ENCODE peak calls at places on chromosomes 3 and 15, in six cellular contexts. One of them, this sample, is unnamed. For H3K27me3 and H3K9me3, the result is how much of the 10 kb centered on the place peaks cover.

GRCh38 chr3:8975081-8976020 is 12.1 kb upstream of the RAD18 start:
- DNase-seq in stomach: no peak
- DNase-seq in cardiac muscle cell: no peak
- DNase-seq in sigmoid colon: no peak
- DNase-seq in SJSA1: no peak
- DNase-seq in astrocyte: no peak
- DNase-seq in this sample: no peak

GRCh38 chr3:159764211-159765024 is 224.2 kb upstream of the IL12A start:
- DNase-seq in SJSA1: peak
- DNase-seq in stomach: no peak
- DNase-seq in cardiac muscle cell: peak
- DNase-seq in astrocyte: peak
- DNase-seq in sigmoid colon: peak
- DNase-seq in this sample: peak

GRCh38 chr3:72727207-72727606 is 121.0 kb downstream of the SHQ1 start:
- DNase-seq in sigmoid colon: no peak
- DNase-seq in SJSA1: no peak
- DNase-seq in stomach: no peak
- DNase-seq in astrocyte: no peak
- DNase-seq in cardiac muscle cell: peak
- DNase-seq in this sample: no peak

GRCh38 chr3:46890132-46890531 is 12.6 kb downstream of the PTH1R start:
- DNase-seq in cardiac muscle cell: no peak
- DNase-seq in stomach: no peak
- DNase-seq in astrocyte: no peak
- DNase-seq in sigmoid colon: no peak
- DNase-seq in SJSA1: no peak
- DNase-seq in this sample: no peak

GRCh38 chr15:95169701-95170459 is 938.5 kb downstream of the MCTP2 start:
- DNase-seq in SJSA1: no peak
- DNase-seq in astrocyte: no peak
- DNase-seq in sigmoid colon: peak
- DNase-seq in stomach: peak
- DNase-seq in cardiac muscle cell: no peak
- DNase-seq in this sample: no peak

GRCh38 chr3:62589078-62589477 is 215.7 kb upstream of the FEZF2 start:
- DNase-seq in SJSA1: no peak
- DNase-seq in sigmoid colon: no peak
- DNase-seq in stomach: no peak
- DNase-seq in astrocyte: no peak
- DNase-seq in cardiac muscle cell: no peak
- DNase-seq in this sample: no peak

GRCh38 chr3:48013288-48013980 is 2.8 kb downstream of the MAP4 start:
- DNase-seq in astrocyte: peak
- DNase-seq in sigmoid colon: peak
- DNase-seq in stomach: peak
- DNase-seq in SJSA1: peak
- DNase-seq in cardiac muscle cell: peak
- DNase-seq in this sample: no peak

GRCh38 chr3:31275038-31275562 is 257.6 kb upstream of the STT3B start:
- DNase-seq in sigmoid colon: no peak
- DNase-seq in cardiac muscle cell: peak
- DNase-seq in stomach: peak
- DNase-seq in astrocyte: peak
- DNase-seq in SJSA1: peak
- DNase-seq in this sample: no peak

GRCh38 chr3:71062920-71063767 is 520.4 kb downstream of the FOXP1 start:
- DNase-seq in stomach: no peak
- DNase-seq in SJSA1: peak
- DNase-seq in sigmoid colon: no peak
- DNase-seq in cardiac muscle cell: peak
- DNase-seq in astrocyte: peak
- DNase-seq in this sample: no peak

GRCh38 chr3:66991478-66991877 is 6.6 kb upstream of the KBTBD8 start:
- DNase-seq in cardiac muscle cell: peak
- DNase-seq in astrocyte: peak
- DNase-seq in sigmoid colon: no peak
- DNase-seq in stomach: no peak
- DNase-seq in SJSA1: no peak
- DNase-seq in this sample: no peak

GRCh38 chr15:51878446-51879386 is 49.3 kb downstream of the TMOD3 start:
- DNase-seq in cardiac muscle cell: peak
- DNase-seq in sigmoid colon: no peak
- DNase-seq in astrocyte: peak
- DNase-seq in SJSA1: peak
- DNase-seq in stomach: no peak
- DNase-seq in this sample: no peak

GRCh38 chr3:64353256-64353655 is 128.0 kb upstream of the PRICKLE2 start:
- DNase-seq in astrocyte: peak
- DNase-seq in stomach: no peak
- DNase-seq in cardiac muscle cell: peak
- DNase-seq in sigmoid colon: no peak
- DNase-seq in SJSA1: peak
- DNase-seq in this sample: no peak

GRCh38 chr15:68681836-68682235 is 103.0 kb downstream of the CORO2B start:
- DNase-seq in SJSA1: no peak
- DNase-seq in sigmoid colon: peak
- DNase-seq in cardiac muscle cell: no peak
- DNase-seq in stomach: no peak
- DNase-seq in astrocyte: no peak
- DNase-seq in this sample: no peak

GRCh38 chr15:83810110-83810509 is 156.2 kb downstream of the ADAMTSL3 start:
- DNase-seq in cardiac muscle cell: no peak
- DNase-seq in astrocyte: no peak
- DNase-seq in sigmoid colon: no peak
- DNase-seq in stomach: no peak
- DNase-seq in SJSA1: no peak
- DNase-seq in this sample: no peak

GRCh38 chr15:94412979-94413741 is 181.8 kb downstream of the MCTP2 start:
- DNase-seq in astrocyte: no peak
- DNase-seq in cardiac muscle cell: peak
- DNase-seq in sigmoid colon: no peak
- DNase-seq in stomach: no peak
- DNase-seq in SJSA1: no peak
- DNase-seq in this sample: peak

GRCh38 chr15:80777836-80778620 is 1.1 kb upstream of the CEMIP start:
- DNase-seq in astrocyte: no peak
- DNase-seq in SJSA1: no peak
- DNase-seq in cardiac muscle cell: no peak
- DNase-seq in stomach: no peak
- DNase-seq in sigmoid colon: no peak
- DNase-seq in this sample: no peak
- H3K27me3 ChIP-seq in astrocyte: under half
- H3K27me3 ChIP-seq in SJSA1: under half
- H3K27me3 ChIP-seq in cardiac muscle cell: half or more
- H3K27me3 ChIP-seq in stomach: half or more
- H3K27me3 ChIP-seq in sigmoid colon: under half
- H3K27me3 ChIP-seq in this sample: under half

DNA sequence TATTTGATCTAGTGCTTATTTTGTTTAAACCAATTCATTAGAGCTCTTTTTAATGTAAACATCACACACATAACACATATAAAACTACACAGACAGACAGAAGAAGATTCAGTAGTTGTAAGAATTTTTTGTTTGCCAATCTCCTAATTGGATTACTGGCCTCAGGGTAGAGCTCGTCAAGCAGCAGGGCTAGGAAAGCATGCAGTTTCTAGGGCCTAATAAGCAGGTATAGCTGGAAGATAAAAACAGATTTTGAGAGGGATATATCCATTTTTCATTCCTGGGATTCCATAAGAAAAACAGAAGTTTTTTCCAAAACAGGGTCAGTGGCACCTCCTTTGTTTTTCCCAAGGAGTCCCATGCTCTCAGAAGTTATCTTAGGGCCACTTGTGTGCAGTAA is 265.2 kb upstream of the SGO1 start:
- DNase-seq in sigmoid colon: no peak
- DNase-seq in SJSA1: no peak
- DNase-seq in astrocyte: no peak
- DNase-seq in stomach: no peak
- DNase-seq in cardiac muscle cell: no peak
- DNase-seq in this sample: no peak
- H3K9me3 ChIP-seq in sigmoid colon: under half
- H3K9me3 ChIP-seq in SJSA1: under half
- H3K9me3 ChIP-seq in astrocyte: under half
- H3K9me3 ChIP-seq in stomach: under half
- H3K9me3 ChIP-seq in cardiac muscle cell: under half
- H3K9me3 ChIP-seq in this sample: under half

DNA sequence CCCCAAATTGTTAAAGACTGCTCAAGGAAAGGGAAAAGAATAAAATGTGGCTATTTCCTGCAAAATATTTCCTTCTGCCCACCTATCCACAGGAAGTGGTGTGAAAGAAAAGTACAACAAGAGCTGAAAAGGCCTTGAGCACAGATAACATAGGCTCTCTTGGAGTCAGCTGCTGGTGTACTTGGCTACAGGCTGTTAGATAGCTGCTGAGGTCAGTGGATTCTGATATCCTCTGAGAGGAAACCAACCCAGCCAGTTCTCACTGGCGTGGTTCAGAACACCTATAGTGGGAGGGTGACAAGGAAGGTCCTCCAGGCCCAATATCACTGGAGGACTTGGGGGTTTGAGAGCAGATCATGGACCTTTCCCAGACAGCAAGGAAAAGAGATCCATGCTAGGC is 124.4 kb upstream of the GAP43 start:
- DNase-seq in stomach: no peak
- DNase-seq in astrocyte: no peak
- DNase-seq in cardiac muscle cell: no peak
- DNase-seq in sigmoid colon: no peak
- DNase-seq in SJSA1: no peak
- DNase-seq in this sample: no peak
- H3K27me3 ChIP-seq in stomach: under half
- H3K27me3 ChIP-seq in astrocyte: under half
- H3K27me3 ChIP-seq in cardiac muscle cell: under half
- H3K27me3 ChIP-seq in sigmoid colon: under half
- H3K27me3 ChIP-seq in SJSA1: under half
- H3K27me3 ChIP-seq in this sample: under half

GRCh38 chr3:145620002-145620401 is 541.0 kb downstream of the PLOD2 start:
- DNase-seq in sigmoid colon: no peak
- DNase-seq in astrocyte: no peak
- DNase-seq in stomach: no peak
- DNase-seq in cardiac muscle cell: no peak
- DNase-seq in SJSA1: no peak
- DNase-seq in this sample: no peak

GRCh38 chr3:145620486-145620885 is 540.5 kb downstream of the PLOD2 start:
- DNase-seq in cardiac muscle cell: no peak
- DNase-seq in stomach: no peak
- DNase-seq in sigmoid colon: no peak
- DNase-seq in astrocyte: no peak
- DNase-seq in SJSA1: no peak
- DNase-seq in this sample: no peak

GRCh38 chr3:145628211-145628610 is 532.8 kb downstream of the PLOD2 start:
- DNase-seq in cardiac muscle cell: no peak
- DNase-seq in astrocyte: no peak
- DNase-seq in sigmoid colon: no peak
- DNase-seq in stomach: no peak
- DNase-seq in SJSA1: no peak
- DNase-seq in this sample: no peak

DNA sequence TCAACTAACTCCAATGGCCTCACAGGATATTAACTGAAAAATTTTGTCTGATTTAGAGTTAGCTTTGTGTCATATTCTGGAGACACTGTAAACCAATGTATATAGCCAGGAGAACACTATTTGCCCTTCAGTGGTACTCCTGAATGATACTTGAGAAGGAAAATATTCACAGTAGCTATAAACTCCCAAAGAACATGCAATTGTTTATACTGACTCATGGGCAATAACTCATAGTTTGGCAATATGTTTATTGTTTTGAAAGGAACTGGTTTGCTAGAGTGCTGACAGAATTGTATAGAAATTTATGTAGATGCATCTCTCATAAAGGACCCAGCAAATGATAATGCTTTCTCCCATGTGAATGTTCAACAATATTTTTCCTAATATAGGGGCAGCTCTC is 537.6 kb downstream of the PLOD2 start:
- DNase-seq in stomach: no peak
- DNase-seq in sigmoid colon: no peak
- DNase-seq in astrocyte: no peak
- DNase-seq in SJSA1: no peak
- DNase-seq in cardiac muscle cell: no peak
- DNase-seq in this sample: no peak
- H3K9me3 ChIP-seq in stomach: under half
- H3K9me3 ChIP-seq in sigmoid colon: under half
- H3K9me3 ChIP-seq in astrocyte: under half
- H3K9me3 ChIP-seq in SJSA1: under half
- H3K9me3 ChIP-seq in cardiac muscle cell: under half
- H3K9me3 ChIP-seq in this sample: under half

GRCh38 chr3:158102219-158102612 is 4.0 kb downstream of the SHOX2 start:
- DNase-seq in sigmoid colon: no peak
- DNase-seq in stomach: no peak
- DNase-seq in astrocyte: no peak
- DNase-seq in cardiac muscle cell: no peak
- DNase-seq in SJSA1: no peak
- DNase-seq in this sample: no peak

GRCh38 chr3:158103131-158103955 is 2.9 kb downstream of the SHOX2 start:
- DNase-seq in SJSA1: no peak
- DNase-seq in sigmoid colon: no peak
- DNase-seq in cardiac muscle cell: no peak
- DNase-seq in astrocyte: no peak
- DNase-seq in stomach: peak
- DNase-seq in this sample: peak

GRCh38 chr3:158102660-158103085 is 3.5 kb downstream of the SHOX2 start:
- DNase-seq in SJSA1: no peak
- DNase-seq in sigmoid colon: no peak
- DNase-seq in cardiac muscle cell: no peak
- DNase-seq in stomach: no peak
- DNase-seq in astrocyte: no peak
- DNase-seq in this sample: no peak

GRCh38 chr3:158100681-158101080 is 5.5 kb downstream of the SHOX2 start:
- DNase-seq in sigmoid colon: no peak
- DNase-seq in cardiac muscle cell: no peak
- DNase-seq in SJSA1: no peak
- DNase-seq in stomach: no peak
- DNase-seq in astrocyte: no peak
- DNase-seq in this sample: no peak

GRCh38 chr3:158101330-158102218 is 4.6 kb downstream of the SHOX2 start:
- DNase-seq in stomach: no peak
- DNase-seq in cardiac muscle cell: no peak
- DNase-seq in SJSA1: no peak
- DNase-seq in sigmoid colon: no peak
- DNase-seq in astrocyte: no peak
- DNase-seq in this sample: no peak
- H3K27me3 ChIP-seq in stomach: half or more
- H3K27me3 ChIP-seq in cardiac muscle cell: half or more
- H3K27me3 ChIP-seq in SJSA1: under half
- H3K27me3 ChIP-seq in sigmoid colon: half or more
- H3K27me3 ChIP-seq in astrocyte: half or more
- H3K27me3 ChIP-seq in this sample: half or more

GRCh38 chr3:78825858-78826215 is 942.0 kb downstream of the ROBO1 start:
- DNase-seq in astrocyte: no peak
- DNase-seq in SJSA1: no peak
- DNase-seq in sigmoid colon: no peak
- DNase-seq in cardiac muscle cell: peak
- DNase-seq in stomach: no peak
- DNase-seq in this sample: no peak
- H3K9me3 ChIP-seq in astrocyte: under half
- H3K9me3 ChIP-seq in SJSA1: under half
- H3K9me3 ChIP-seq in sigmoid colon: under half
- H3K9me3 ChIP-seq in cardiac muscle cell: under half
- H3K9me3 ChIP-seq in stomach: under half
- H3K9me3 ChIP-seq in this sample: under half

GRCh38 chr3:186117521-186118111 is 8.7 kb upstream of the ETV5 start:
- DNase-seq in SJSA1: no peak
- DNase-seq in astrocyte: no peak
- DNase-seq in sigmoid colon: no peak
- DNase-seq in cardiac muscle cell: no peak
- DNase-seq in stomach: no peak
- DNase-seq in this sample: no peak
- H3K27me3 ChIP-seq in SJSA1: under half
- H3K27me3 ChIP-seq in astrocyte: under half
- H3K27me3 ChIP-seq in sigmoid colon: under half
- H3K27me3 ChIP-seq in cardiac muscle cell: under half
- H3K27me3 ChIP-seq in stomach: under half
- H3K27me3 ChIP-seq in this sample: under half

GRCh38 chr15:25095179-25095578 is 140.4 kb downstream of the SNRPN start:
- DNase-seq in astrocyte: no peak
- DNase-seq in sigmoid colon: no peak
- DNase-seq in stomach: no peak
- DNase-seq in SJSA1: no peak
- DNase-seq in cardiac muscle cell: no peak
- DNase-seq in this sample: no peak
- H3K9me3 ChIP-seq in astrocyte: under half
- H3K9me3 ChIP-seq in sigmoid colon: under half
- H3K9me3 ChIP-seq in stomach: half or more
- H3K9me3 ChIP-seq in SJSA1: under half
- H3K9me3 ChIP-seq in cardiac muscle cell: under half
- H3K9me3 ChIP-seq in this sample: under half